ENCODE peak calls at places on chromosome 11, in ten cellular contexts. S, G, W, Q, A, I, L, B, J and O are unnamed samples.

GRCh38 chr11:7587712-7588111 is 73.9 kb downstream of the PPFIBP2 start:
- DNase-seq in S (no peak), G (no peak), W (no peak), Q (no peak), A (no peak), I (no peak), L (no peak), B (no peak), J (no peak), O (no peak)

GRCh38 chr11:45993438-45994064 is 71.1 kb downstream of the LARGE2 start:
- DNase-seq in S (no peak), G (peak; percentile 16), W (no peak), Q (no peak), A (no peak), I (no peak), L (no peak), B (no peak), J (no peak), O (no peak)

GRCh38 chr11:19664896-19665548 is 47.6 kb upstream of the NAV2 start:
- DNase-seq in S (peak; percentile 38), G (no peak), W (no peak), Q (no peak), A (no peak), I (no peak), L (no peak), B (no peak), J (no peak), O (no peak)

GRCh38 chr11:110471315-110471714 is 41.6 kb downstream of the FDX1 start:
- DNase-seq in S (no peak), G (no peak), W (no peak), Q (no peak), A (no peak), I (no peak), L (no peak), B (no peak), J (no peak), O (peak; percentile 17)

GRCh38 chr11:35525501-35526175 is at the start of gene PAMR1:
- DNase-seq in S (peak; percentile 38), G (peak; percentile 75), W (no peak), Q (peak; percentile 72), A (peak; percentile 22), I (peak; percentile 23), L (peak; percentile 39), B (no peak), J (no peak), O (peak; percentile 60)

GRCh38 chr11:86790073-86790727 is 10.1 kb upstream of the PRSS23 start:
- DNase-seq in S (no peak), G (peak; percentile 44), W (no peak), Q (no peak), A (no peak), I (no peak), L (no peak), B (no peak), J (no peak), O (no peak)

GRCh38 chr11:107017433-107018227 is 646 bp downstream of the GUCY1A2 start:
- DNase-seq in S (no peak), G (peak; percentile 84), W (no peak), Q (peak; percentile 56), A (peak; percentile 20), I (peak; percentile 55), L (peak; percentile 13), B (peak; percentile 36), J (no peak), O (no peak)

GRCh38 chr11:36306888-36307287 is 10.8 kb downstream of the PRR5L start:
- DNase-seq in S (no peak), G (peak; percentile 68), W (no peak), Q (no peak), A (no peak), I (no peak), L (no peak), B (no peak), J (no peak), O (peak; percentile 69)

GRCh38 chr11:92388380-92388779 is 163.8 kb downstream of the FAT3 start:
- DNase-seq in S (no peak), G (no peak), W (no peak), Q (no peak), A (no peak), I (no peak), L (no peak), B (no peak), J (no peak), O (no peak)

GRCh38 chr11:65491614-65492386 is 7.0 kb upstream of the MALAT1 start:
- DNase-seq in S (peak; percentile 90), G (peak; percentile 90), W (peak; percentile 84), Q (peak; percentile 92), A (no peak), I (peak; percentile 84), L (peak; percentile 81), B (peak; percentile 79), J (no peak), O (peak; percentile 98)

GRCh38 chr11:122882809-122883681 is 486 bp downstream of the JHY start:
- DNase-seq in S (peak; percentile 47), G (peak; percentile 74), W (no peak), Q (peak; percentile 64), A (peak; percentile 36), I (peak; percentile 52), L (peak; percentile 30), B (peak; percentile 49), J (no peak), O (peak; percentile 48)

GRCh38 chr11:116602637-116602942 is 170.2 kb downstream of the BUD13 start:
- DNase-seq in S (no peak), G (no peak), W (no peak), Q (no peak), A (no peak), I (no peak), L (no peak), B (no peak), J (no peak), O (no peak)

GRCh38 chr11:44178381-44178780 is 82.9 kb downstream of the EXT2 start:
- DNase-seq in S (no peak), G (peak; percentile 34), W (no peak), Q (no peak), A (no peak), I (no peak), L (no peak), B (no peak), J (no peak), O (no peak)

GRCh38 chr11:95739108-95739507 is 50.5 kb downstream of the FAM76B start:
- DNase-seq in S (no peak), G (no peak), W (no peak), Q (no peak), A (no peak), I (no peak), L (no peak), B (no peak), J (no peak), O (no peak)

GRCh38 chr11:61571869-61572268 is 9.0 kb downstream of the SYT7 start:
- DNase-seq in S (no peak), G (no peak), W (no peak), Q (no peak), A (no peak), I (no peak), L (no peak), B (no peak), J (no peak), O (no peak)

GRCh38 chr11:117818036-117818858 is 6.3 kb downstream of the FXYD2 start:
- DNase-seq in S (no peak), G (no peak), W (no peak), Q (peak; percentile 46), A (peak; percentile 41), I (peak; percentile 41), L (no peak), B (no peak), J (no peak), O (peak; percentile 64)

DNA sequence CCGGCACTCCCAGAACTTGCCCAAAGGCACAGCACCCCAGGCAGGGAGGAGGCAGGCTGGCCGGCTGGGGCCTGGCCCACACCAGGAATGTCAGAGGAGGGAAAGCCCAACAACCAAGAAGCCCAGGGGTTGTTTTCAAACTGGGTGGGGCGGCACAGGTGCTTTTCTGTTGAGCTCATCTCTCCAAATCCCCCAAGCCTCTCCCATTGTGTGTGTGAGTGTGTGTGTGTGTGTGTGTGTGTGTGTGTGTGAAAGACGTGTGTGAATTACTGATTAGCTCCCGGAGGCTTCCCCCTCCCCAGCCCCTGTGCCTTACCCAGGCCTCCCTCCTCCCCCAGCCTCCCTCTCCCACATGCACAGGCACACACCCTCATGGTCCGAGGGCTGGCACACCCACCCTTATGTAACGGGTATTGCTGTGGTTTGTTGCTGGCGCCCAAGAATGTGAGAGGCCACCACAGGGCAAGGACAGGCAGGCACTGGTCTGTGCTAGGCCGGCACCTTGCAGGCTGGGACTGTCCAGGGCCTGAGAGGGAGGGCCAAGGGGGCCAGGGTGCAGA is 15.9 kb downstream of the TRIM29 start:
- DNase-seq in S (no peak), G (peak; percentile 54), W (no peak), Q (no peak), A (peak; percentile 75), I (no peak), L (no peak), B (no peak), J (no peak), O (peak; percentile 95)
- H3K27ac ChIP-seq in S (no peak overlapping the region), G (peak overlapping the region; percentile 85), W (no peak overlapping the region), Q (no peak overlapping the region), A (peak overlapping the region; percentile 98), I (peak overlapping the region; percentile 57), L (no peak overlapping the region), B (no peak overlapping the region), J (peak overlapping the region; percentile 94), O (peak overlapping the region; percentile 97)

GRCh38 chr11:10480026-10480425 is 25.0 kb downstream of the AMPD3 start:
- DNase-seq in S (no peak), G (no peak), W (no peak), Q (no peak), A (no peak), I (no peak), L (no peak), B (peak; percentile 3), J (no peak), O (no peak)
- TF ChIP-seq CTCF in S (no peak), G (no peak), W (no peak), Q (no peak), A (no peak), I (no peak), L (no peak), B (no peak), J (no peak), O (no peak)

DNA sequence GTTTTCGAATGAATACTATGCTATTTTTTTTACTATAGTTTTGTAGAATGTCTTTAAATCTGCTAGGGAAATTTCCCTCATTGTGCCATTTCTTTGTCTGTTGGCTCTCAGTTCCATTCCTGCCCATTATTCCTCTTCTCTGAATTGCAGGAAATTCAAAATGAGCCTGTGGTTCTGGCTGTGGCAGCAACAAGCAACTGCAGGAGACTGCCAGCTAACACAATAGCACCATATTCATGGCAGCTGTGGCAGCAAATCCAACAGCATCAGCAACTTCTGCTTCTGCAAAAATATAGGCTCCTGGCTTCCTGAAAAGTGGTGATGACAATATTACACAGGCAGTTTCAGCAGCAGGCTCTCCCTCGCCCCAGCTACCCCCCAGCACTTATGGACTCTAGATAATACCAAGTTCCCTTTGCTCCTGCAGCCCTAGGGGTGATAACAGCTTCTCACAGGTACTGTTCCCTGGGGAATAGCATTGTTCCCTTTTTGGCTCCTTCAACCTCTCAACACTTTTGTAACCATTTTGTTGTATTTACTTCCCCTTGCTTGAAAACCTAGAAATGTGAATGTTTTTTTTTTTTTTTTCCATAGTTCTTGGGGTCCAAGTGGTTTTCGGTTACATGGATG is 9.3 kb downstream of the PATE4 start:
- DNase-seq in S (no peak), G (no peak), W (no peak), Q (no peak), A (no peak), I (no peak), L (no peak), B (no peak), J (no peak), O (no peak)
- H3K27ac ChIP-seq in S (no peak overlapping the region), G (no peak overlapping the region), W (no peak overlapping the region), Q (no peak overlapping the region), A (no peak overlapping the region), I (no peak overlapping the region), L (no peak overlapping the region), B (no peak overlapping the region), J (no peak overlapping the region), O (no peak overlapping the region)

GRCh38 chr11:9260182-9261146 is 4.7 kb downstream of the DENND5A start:
- DNase-seq in S (no peak), G (no peak), W (no peak), Q (no peak), A (no peak), I (no peak), L (no peak), B (no peak), J (no peak), O (no peak)
- TF ChIP-seq CTCF in S (no peak), G (no peak), W (no peak), Q (peak; percentile 7), A (peak; percentile 26), I (no peak), L (peak; percentile 19), B (no peak), J (no peak), O (peak; percentile 29)